ENCODE peak calls at places on chromosomes 12 and 14, in ten cellular contexts. E is HCT116, R is IMR-90, U is adrenal gland, T is gastrocnemius medialis, P is ovary, D is A549, V is spleen, W is uterus, O is sigmoid colon. B is an unnamed sample.

GRCh38 chr12:101719566-101719965 is 19.7 kb downstream of the SYCP3 start:
- DNase-seq in E (no peak), R (peak), U (no peak), T (no peak), P (no peak), D (no peak), V (no peak), W (no peak), O (no peak), B (no peak)

GRCh38 chr14:69953266-69953905 is 74.2 kb downstream of the SMOC1 start:
- DNase-seq in E (no peak), R (no peak), U (no peak), T (peak), P (no peak), D (no peak), V (no peak), W (no peak), O (no peak), B (no peak)

GRCh38 chr14:67432088-67432564 is 20.2 kb upstream of the PLEK2 start:
- DNase-seq in E (no peak), R (no peak), U (no peak), T (no peak), P (no peak), D (no peak), V (no peak), W (no peak), O (peak), B (no peak)

GRCh38 chr12:107223816-107224215 is 130.5 kb upstream of the CRY1 start:
- DNase-seq in E (no peak), R (peak), U (no peak), T (no peak), P (no peak), D (peak), V (no peak), W (no peak), O (no peak), B (no peak)

GRCh38 chr12:116881325-116881866 is at the start of gene HRK:
- DNase-seq in E (no peak), R (no peak), U (peak), T (no peak), P (no peak), D (no peak), V (peak), W (no peak), O (no peak), B (no peak)

GRCh38 chr14:30257946-30258661 is 300.9 kb upstream of the G2E3 start:
- DNase-seq in E (no peak), R (no peak), U (no peak), T (no peak), P (no peak), D (no peak), V (no peak), W (no peak), O (no peak), B (no peak)

GRCh38 chr14:102893452-102893851 is 29.0 kb upstream of the AMN start:
- DNase-seq in E (no peak), R (peak), U (peak), T (peak), P (no peak), D (no peak), V (no peak), W (no peak), O (peak), B (peak)

GRCh38 chr12:126156806-126157574 is 1091.8 kb downstream of the AACS start:
- DNase-seq in E (no peak), R (no peak), U (no peak), T (no peak), P (no peak), D (no peak), V (no peak), W (no peak), O (no peak), B (no peak)

GRCh38 chr12:93836616-93837260 is 159.6 kb downstream of the CRADD start:
- DNase-seq in E (no peak), R (no peak), U (no peak), T (peak), P (no peak), D (no peak), V (no peak), W (no peak), O (no peak), B (no peak)

GRCh38 chr14:39491134-39491541 is 58.9 kb upstream of the FBXO33 start:
- DNase-seq in E (peak), R (peak), U (no peak), T (no peak), P (no peak), D (peak), V (no peak), W (no peak), O (no peak), B (no peak)

GRCh38 chr14:81066672-81067071 is 111.3 kb downstream of the TSHR start:
- DNase-seq in E (no peak), R (no peak), U (no peak), T (no peak), P (no peak), D (no peak), V (no peak), W (no peak), O (no peak), B (no peak)

GRCh38 chr14:70254476-70254961 is 65.8 kb upstream of the SLC8A3 start:
- DNase-seq in E (no peak), R (peak), U (peak), T (no peak), P (no peak), D (peak), V (peak), W (no peak), O (no peak), B (no peak)

GRCh38 chr12:88424791-88425730 is 155.2 kb downstream of the KITLG start:
- DNase-seq in E (no peak), R (no peak), U (no peak), T (no peak), P (no peak), D (no peak), V (no peak), W (no peak), O (no peak), B (no peak)

GRCh38 chr14:65006251-65006721 is 19.6 kb downstream of the FNTB start:
- DNase-seq in E (no peak), R (no peak), U (peak), T (no peak), P (no peak), D (no peak), V (no peak), W (no peak), O (no peak), B (no peak)

GRCh38 chr12:93853698-93854478 is 176.7 kb downstream of the CRADD start:
- DNase-seq in E (no peak), R (no peak), U (no peak), T (no peak), P (no peak), D (no peak), V (no peak), W (no peak), O (no peak), B (no peak)

GRCh38 chr14:53043107-53043704 is 92.4 kb upstream of the FERMT2 start:
- DNase-seq in E (no peak), R (peak), U (no peak), T (no peak), P (peak), D (no peak), V (no peak), W (peak), O (no peak), B (no peak)

GRCh38 chr12:111715242-111715641 is 29.4 kb downstream of the ACAD10 start:
- DNase-seq in E (no peak), R (peak), U (no peak), T (peak), P (no peak), D (peak), V (no peak), W (no peak), O (no peak), B (no peak)

GRCh38 chr14:50830932-50831703 is at the start of gene NIN:
- DNase-seq in E (no peak), R (peak), U (peak), T (peak), P (peak), D (peak), V (peak), W (peak), O (peak), B (peak)

GRCh38 chr12:112537710-112538396 is 119.1 kb downstream of the PTPN11 start:
- DNase-seq in E (peak), R (peak), U (no peak), T (no peak), P (no peak), D (peak), V (no peak), W (no peak), O (no peak), B (no peak)

GRCh38 chr12:3996322-3996721 is 123.1 kb upstream of the PARP11 start:
- DNase-seq in E (no peak), R (no peak), U (no peak), T (no peak), P (no peak), D (no peak), V (no peak), W (no peak), O (no peak), B (no peak)
- TF ChIP-seq POLR2A in E (no peak), R (no peak), U (no peak), T (no peak), P (no peak), D (no peak), V (no peak), W (no peak), O (no peak), B (no peak)

GRCh38 chr12:47034661-47035060 is 44.8 kb upstream of the PCED1B start:
- DNase-seq in E (no peak), R (peak), U (no peak), T (no peak), P (no peak), D (peak), V (no peak), W (no peak), O (no peak), B (no peak)

GRCh38 chr12:47033797-47034555 is 45.4 kb upstream of the PCED1B start:
- DNase-seq in E (no peak), R (no peak), U (no peak), T (no peak), P (no peak), D (peak), V (no peak), W (no peak), O (no peak), B (no peak)

GRCh38 chr12:47029903-47030302 is 49.5 kb upstream of the PCED1B start:
- DNase-seq in E (no peak), R (no peak), U (no peak), T (no peak), P (no peak), D (no peak), V (no peak), W (no peak), O (no peak), B (no peak)

GRCh38 chr12:47033081-47033480 is 46.3 kb upstream of the PCED1B start:
- DNase-seq in E (no peak), R (no peak), U (peak), T (peak), P (no peak), D (peak), V (no peak), W (peak), O (peak), B (no peak)

GRCh38 chr12:47032644-47033043 is 46.8 kb upstream of the PCED1B start:
- DNase-seq in E (peak), R (peak), U (peak), T (no peak), P (no peak), D (peak), V (no peak), W (no peak), O (no peak), B (no peak)
- TF ChIP-seq CTCF in E (peak), R (peak), U (peak), T (peak), P (peak), D (peak), V (peak), W (peak), O (peak), B (peak)

DNA sequence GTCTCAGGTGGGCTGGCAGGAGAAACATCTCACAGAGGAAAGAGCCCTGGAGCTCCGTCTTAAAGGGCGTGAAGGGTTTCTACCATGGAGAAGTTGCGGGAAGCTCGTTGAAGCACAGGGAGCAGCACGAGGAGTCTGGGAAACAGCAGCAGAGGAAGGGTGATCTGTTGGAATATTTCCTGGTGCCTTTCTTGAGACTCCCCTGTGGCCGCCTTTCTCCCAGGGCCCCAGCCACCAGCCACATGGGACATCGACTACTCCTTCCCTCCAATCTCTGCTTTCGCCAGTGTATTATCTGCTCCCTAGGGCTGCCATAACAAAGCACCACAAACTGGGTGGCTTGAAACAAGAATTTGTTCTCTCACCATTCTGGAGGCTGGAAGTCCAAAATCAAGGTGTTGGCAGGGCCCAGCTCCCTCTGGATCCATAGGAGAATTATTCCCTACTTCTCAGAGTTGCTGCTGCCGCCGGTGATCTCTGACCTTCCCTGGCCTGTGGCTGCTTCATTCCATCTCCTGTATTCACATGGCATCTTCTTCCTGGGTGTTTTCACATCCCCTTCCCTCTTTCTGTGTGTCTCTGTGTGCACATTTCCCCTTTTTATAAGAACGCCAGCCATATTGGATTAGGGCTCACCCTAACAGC is 152.8 kb upstream of the GSC start:
- DNase-seq in E (no peak), R (no peak), U (no peak), T (no peak), P (no peak), D (no peak), V (no peak), W (no peak), O (no peak), B (no peak)
- TF ChIP-seq POLR2A in E (no peak), R (no peak), U (no peak), T (no peak), P (no peak), D (no peak), V (no peak), W (no peak), O (no peak), B (no peak)

GRCh38 chr12:69633061-69633460 is 22.4 kb upstream of the LRRC10 start:
- DNase-seq in E (no peak), R (no peak), U (no peak), T (no peak), P (no peak), D (peak), V (no peak), W (no peak), O (no peak), B (no peak)

DNA sequence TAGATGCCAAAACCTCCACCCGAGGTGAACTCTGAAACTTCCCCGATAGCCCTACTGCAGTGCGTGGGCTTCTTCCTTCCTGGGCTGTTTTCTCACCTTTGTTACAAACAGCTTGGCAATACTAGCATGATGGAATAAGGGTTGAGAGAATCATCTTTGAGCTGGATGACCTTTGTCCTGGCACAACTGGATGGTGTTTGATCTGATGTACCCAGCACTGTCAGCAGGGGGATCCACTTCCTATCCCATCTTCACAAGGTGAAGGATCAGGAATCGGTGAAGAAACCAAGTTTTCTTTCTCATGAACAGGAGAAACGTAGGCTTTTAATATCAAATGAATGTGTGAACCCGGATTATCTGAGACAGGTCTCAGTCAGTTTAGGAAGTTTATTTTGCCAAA is 19.5 kb upstream of the LRRC10 start:
- DNase-seq in E (no peak), R (no peak), U (no peak), T (no peak), P (no peak), D (peak), V (no peak), W (no peak), O (no peak), B (no peak)
- TF ChIP-seq CTCF in E (peak), R (peak), U (no peak), T (no peak), P (no peak), D (peak), V (no peak), W (no peak), O (no peak), B (no peak)

DNA sequence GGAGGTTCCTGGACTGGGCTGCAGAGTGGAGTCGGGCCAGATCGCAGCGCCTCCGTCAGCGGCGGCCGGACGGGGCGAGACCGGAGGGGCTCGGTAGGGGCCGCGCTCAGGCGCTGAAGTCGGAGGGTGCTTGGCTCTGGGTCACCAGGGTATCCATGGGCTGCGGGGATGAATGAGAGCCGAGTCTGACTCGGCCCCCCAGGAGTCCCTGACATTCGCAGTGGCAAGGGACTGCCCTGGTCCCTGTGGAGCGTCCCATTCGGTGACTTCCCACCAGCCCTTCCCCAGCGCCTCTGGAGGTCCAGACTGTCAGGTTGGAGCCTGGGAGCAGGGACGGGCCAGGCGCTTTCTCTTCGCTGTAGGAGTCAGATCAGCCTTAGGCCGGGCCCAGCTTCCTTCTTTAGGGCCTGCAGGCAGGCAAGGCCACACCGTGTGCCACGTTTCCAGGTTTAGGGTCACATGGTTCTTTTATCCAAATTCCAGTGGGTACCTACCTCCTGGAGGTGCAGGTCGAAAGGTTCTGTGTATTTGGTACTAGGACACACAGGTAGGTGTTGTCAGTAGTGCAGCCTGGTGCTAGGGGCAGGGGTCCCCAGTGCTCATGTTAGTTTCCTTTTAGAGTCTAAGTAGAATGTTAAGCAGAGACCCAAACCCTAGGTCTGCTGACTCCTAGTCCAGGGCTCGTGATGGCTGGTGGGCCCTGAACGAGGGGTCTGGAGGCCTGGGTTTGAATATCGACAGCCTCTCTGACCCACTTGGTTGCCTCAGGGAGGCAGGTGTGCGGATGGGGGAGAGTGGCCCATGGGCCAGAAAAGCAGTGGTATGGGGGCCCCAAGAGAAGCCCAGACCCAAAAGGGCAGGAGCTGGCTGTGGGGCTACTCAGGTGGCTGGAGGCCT is 1.2 kb upstream of the SLC25A29 start:
- DNase-seq in E (no peak), R (peak), U (peak), T (no peak), P (peak), D (no peak), V (peak), W (no peak), O (no peak), B (no peak)
- TF ChIP-seq POLR2A in E (no peak), R (no peak), U (no peak), T (no peak), P (no peak), D (no peak), V (no peak), W (no peak), O (no peak), B (no peak)

DNA sequence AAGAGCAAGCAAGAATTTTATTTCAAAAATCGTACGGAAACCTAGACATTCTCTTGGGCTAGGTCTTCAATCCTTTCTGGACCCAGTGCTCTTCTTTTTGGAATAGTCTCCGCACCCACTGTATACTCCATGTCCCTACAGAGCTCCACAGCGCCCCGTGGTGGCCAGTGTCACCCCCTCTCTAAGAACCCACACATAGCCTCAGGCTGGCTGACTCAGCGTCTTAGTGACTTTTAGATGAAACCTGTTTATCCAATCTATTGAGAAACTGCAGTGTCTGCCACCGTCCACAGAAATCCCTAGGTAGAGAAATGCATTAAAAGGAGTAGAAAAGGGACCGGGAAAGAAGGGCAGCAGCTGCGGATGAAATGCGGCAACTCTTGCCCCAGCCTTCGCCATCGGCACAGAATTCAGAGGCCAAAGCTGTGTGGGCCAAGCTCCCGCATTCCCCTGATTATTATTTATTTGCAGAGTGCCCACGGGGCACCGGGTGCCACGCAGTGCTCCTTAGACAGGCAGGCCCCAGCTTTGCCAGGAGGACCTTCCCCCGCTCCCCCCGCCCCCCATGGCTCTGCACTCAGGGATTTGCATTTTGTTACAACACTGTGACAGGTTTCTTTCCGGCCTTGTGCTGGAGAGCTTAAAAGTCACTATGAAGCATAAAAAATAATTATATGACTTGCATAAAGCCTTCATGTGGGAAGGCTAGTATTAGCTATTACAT is 170.1 kb upstream of the FKBP4 start:
- DNase-seq in E (peak), R (peak), U (no peak), T (no peak), P (no peak), D (peak), V (no peak), W (no peak), O (no peak), B (no peak)
- TF ChIP-seq CTCF in E (peak), R (peak), U (no peak), T (no peak), P (no peak), D (no peak), V (no peak), W (no peak), O (peak), B (no peak)

GRCh38 chr12:118036672-118037411 is 20.3 kb downstream of the RFC5 start:
- DNase-seq in E (no peak), R (no peak), U (no peak), T (no peak), P (no peak), D (no peak), V (no peak), W (no peak), O (no peak), B (no peak)

GRCh38 chr12:118033331-118033730 is 16.8 kb downstream of the RFC5 start:
- DNase-seq in E (no peak), R (no peak), U (no peak), T (no peak), P (no peak), D (no peak), V (no peak), W (no peak), O (no peak), B (no peak)

GRCh38 chr12:118033902-118034301 is 17.4 kb downstream of the RFC5 start:
- DNase-seq in E (no peak), R (peak), U (no peak), T (no peak), P (no peak), D (no peak), V (no peak), W (no peak), O (no peak), B (no peak)

GRCh38 chr12:118034429-118035193 is 18.1 kb downstream of the RFC5 start:
- DNase-seq in E (no peak), R (peak), U (no peak), T (no peak), P (no peak), D (peak), V (no peak), W (no peak), O (no peak), B (no peak)

GRCh38 chr12:118035194-118036041 is 18.9 kb downstream of the RFC5 start:
- DNase-seq in E (no peak), R (peak), U (no peak), T (no peak), P (no peak), D (peak), V (no peak), W (no peak), O (no peak), B (no peak)
- TF ChIP-seq POLR2A in E (no peak), R (no peak), U (no peak), T (no peak), P (no peak), D (no peak), V (no peak), W (no peak), O (no peak), B (no peak)

DNA sequence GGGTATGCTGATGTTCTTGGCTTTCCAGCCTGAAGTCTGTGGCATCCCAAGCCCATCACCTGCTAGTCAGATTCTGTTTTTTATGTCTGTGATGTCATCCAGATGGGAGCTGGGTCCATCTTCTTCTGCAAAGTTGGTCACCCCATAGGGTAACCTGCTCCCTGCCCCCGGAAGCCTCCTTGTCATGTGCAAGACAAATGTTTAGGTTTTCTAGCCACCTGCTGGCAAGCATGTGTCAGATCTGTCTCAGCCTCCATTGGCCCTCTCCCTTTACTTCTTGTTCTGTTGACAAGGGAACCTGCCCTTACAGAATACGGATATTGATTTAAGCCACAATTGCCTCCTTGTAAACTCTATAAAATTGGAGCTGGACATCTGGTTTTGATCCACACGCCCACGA is 7.4 kb downstream of the NTF3 start:
- DNase-seq in E (no peak), R (peak), U (no peak), T (no peak), P (no peak), D (no peak), V (no peak), W (no peak), O (no peak), B (no peak)
- TF ChIP-seq CTCF in E (peak), R (no peak), U (no peak), T (no peak), P (no peak), D (no peak), V (no peak), W (no peak), O (no peak), B (no peak)

B was measured in Peyer's patch.